ENCODE peak calls at places on chromosomes 4 and X, in ten cellular contexts. L is cardiac fibroblast; F is body of pancreas; D is effector memory CD4-positive, alpha-beta T cell; A is tibial artery; P is HL-60; C is thyroid gland; S is heart right ventricle; U is fibroblast of lung; W is fibroblast of mammary gland. R is an unnamed sample.

GRCh38 chr4:157220026-157220881 is at the start of gene GRIA2:
- DNase-seq in L (peak), F (peak), D (no peak), A (peak), P (no peak), C (peak), S (peak), U (peak), W (peak), R (peak)

GRCh38 chr4:42248986-42249385 is 96.5 kb upstream of the BEND4 start:
- DNase-seq in L (no peak), F (no peak), D (no peak), A (no peak), P (no peak), C (no peak), S (no peak), U (no peak), W (no peak), R (no peak)

GRCh38 chr4:27000820-27001219 is 140.2 kb downstream of the STIM2 start:
- DNase-seq in L (no peak), F (no peak), D (no peak), A (no peak), P (no peak), C (no peak), S (no peak), U (no peak), W (no peak), R (no peak)

GRCh38 chr4:4685810-4686209 is 144.0 kb upstream of the STX18 start:
- DNase-seq in L (peak), F (no peak), D (no peak), A (no peak), P (no peak), C (no peak), S (no peak), U (peak), W (no peak), R (peak)

GRCh38 chr4:69092190-69092589 is 4.1 kb upstream of the UGT2B7 start:
- DNase-seq in L (peak), F (no peak), D (no peak), A (no peak), P (no peak), C (no peak), S (no peak), U (peak), W (peak), R (peak)

GRCh38 chrX:30992381-30992904 is 79.4 kb downstream of the FTHL17 start:
- DNase-seq in L (no peak), F (no peak), D (no peak), A (no peak), P (no peak), C (no peak), S (no peak), U (peak), W (no peak), R (no peak)

GRCh38 chr4:169815606-169816005 is 57.9 kb upstream of the HPF1 start:
- DNase-seq in L (peak), F (no peak), D (no peak), A (no peak), P (no peak), C (no peak), S (no peak), U (peak), W (peak), R (peak)

GRCh38 chr4:14265651-14266050 is 638.1 kb upstream of the BOD1L1 start:
- DNase-seq in L (peak), F (no peak), D (no peak), A (no peak), P (no peak), C (no peak), S (no peak), U (no peak), W (no peak), R (no peak)

GRCh38 chrX:130253916-130254315 is 14.8 kb downstream of the ZNF280C start:
- DNase-seq in L (no peak), F (no peak), D (no peak), A (no peak), P (no peak), C (no peak), S (no peak), U (no peak), W (no peak), R (no peak)

GRCh38 chrX:8907678-8908077 is 106.5 kb upstream of the FAM9A start:
- DNase-seq in L (no peak), F (no peak), D (no peak), A (no peak), P (no peak), C (no peak), S (no peak), U (no peak), W (no peak), R (no peak)

GRCh38 chrX:14922437-14922836 is 49.2 kb downstream of the MOSPD2 start:
- DNase-seq in L (peak), F (no peak), D (no peak), A (no peak), P (no peak), C (no peak), S (no peak), U (peak), W (peak), R (peak)

GRCh38 chr4:78629991-78630541 is 78.5 kb downstream of the ANXA3 start:
- DNase-seq in L (no peak), F (peak), D (no peak), A (no peak), P (no peak), C (peak), S (no peak), U (no peak), W (no peak), R (no peak)

GRCh38 chrX:20967725-20968124 is 406.5 kb upstream of the CNKSR2 start:
- DNase-seq in L (no peak), F (no peak), D (no peak), A (no peak), P (no peak), C (no peak), S (no peak), U (no peak), W (no peak), R (no peak)

GRCh38 chrX:130172127-130172834 is 519 bp downstream of the RAB33A start:
- DNase-seq in L (no peak), F (no peak), D (no peak), A (no peak), P (no peak), C (no peak), S (no peak), U (no peak), W (no peak), R (no peak)

GRCh38 chr4:56674984-56675383 is 6.1 kb downstream of the HOPX start:
- DNase-seq in L (peak), F (no peak), D (no peak), A (no peak), P (no peak), C (peak), S (no peak), U (peak), W (peak), R (no peak)

GRCh38 chrX:28586291-28586690 is 955 bp upstream of the IL1RAPL1 start:
- DNase-seq in L (peak), F (no peak), D (no peak), A (no peak), P (no peak), C (no peak), S (peak), U (peak), W (no peak), R (no peak)

GRCh38 chr4:81195475-81195874 is 19.5 kb downstream of the PRKG2 start:
- DNase-seq in L (no peak), F (no peak), D (no peak), A (no peak), P (no peak), C (no peak), S (no peak), U (no peak), W (no peak), R (no peak)

GRCh38 chr4:164956766-164957643 is 20.5 kb downstream of the TRIM61 start:
- DNase-seq in L (peak), F (peak), D (peak), A (peak), P (peak), C (peak), S (peak), U (peak), W (peak), R (peak)

GRCh38 chr4:82104578-82104977 is 269.2 kb downstream of the HNRNPD start:
- DNase-seq in L (no peak), F (no peak), D (no peak), A (no peak), P (no peak), C (no peak), S (no peak), U (no peak), W (no peak), R (no peak)

GRCh38 chr4:113394730-113395530 is 345.5 kb downstream of the ANK2 start:
- DNase-seq in L (peak), F (peak), D (peak), A (no peak), P (peak), C (peak), S (peak), U (peak), W (peak), R (peak)

GRCh38 chrX:152170621-152171020 is 32.2 kb upstream of the MAGEA10 start:
- DNase-seq in L (peak), F (no peak), D (no peak), A (no peak), P (no peak), C (no peak), S (peak), U (no peak), W (no peak), R (no peak)

GRCh38 chr4:52592287-52592686 is 66.8 kb downstream of the USP46 start:
- DNase-seq in L (no peak), F (no peak), D (no peak), A (no peak), P (no peak), C (no peak), S (no peak), U (no peak), W (peak), R (no peak)

GRCh38 chrX:24963823-24964222 is 51.9 kb downstream of the ARX start:
- DNase-seq in L (no peak), F (no peak), D (no peak), A (no peak), P (no peak), C (no peak), S (no peak), U (peak), W (no peak), R (peak)

GRCh38 chr4:181432347-181432746 is 810.9 kb upstream of the TENM3 start:
- DNase-seq in L (no peak), F (no peak), D (no peak), A (no peak), P (no peak), C (peak), S (no peak), U (no peak), W (no peak), R (no peak)

GRCh38 chr4:8330821-8331566 is 61.4 kb downstream of the HTRA3 start:
- DNase-seq in L (peak), F (no peak), D (no peak), A (peak), P (no peak), C (peak), S (peak), U (no peak), W (no peak), R (peak)

GRCh38 chrX:136767104-136767941 is 13.4 kb downstream of the ARHGEF6 start:
- DNase-seq in L (peak), F (peak), D (peak), A (peak), P (no peak), C (peak), S (peak), U (peak), W (peak), R (peak)

GRCh38 chrX:77788050-77788449 is 2.0 kb upstream of the ATRX start:
- DNase-seq in L (peak), F (no peak), D (no peak), A (no peak), P (no peak), C (no peak), S (peak), U (no peak), W (peak), R (peak)

GRCh38 chrX:140766024-140766611 is 56.6 kb downstream of the LINC00632 start:
- DNase-seq in L (peak), F (peak), D (no peak), A (peak), P (no peak), C (peak), S (peak), U (peak), W (peak), R (peak)

GRCh38 chr4:147799986-147800555 is 68.2 kb downstream of the ARHGAP10 start:
- DNase-seq in L (no peak), F (no peak), D (peak), A (no peak), P (no peak), C (no peak), S (no peak), U (peak), W (no peak), R (no peak)

GRCh38 chr4:33837043-33837442 is 2407.3 kb downstream of the ARAP2 start:
- DNase-seq in L (peak), F (no peak), D (no peak), A (no peak), P (no peak), C (no peak), S (no peak), U (peak), W (peak), R (peak)

GRCh38 chr4:43456383-43456782 is 563.9 kb downstream of the GRXCR1 start:
- DNase-seq in L (peak), F (no peak), D (no peak), A (no peak), P (no peak), C (no peak), S (no peak), U (peak), W (peak), R (peak)

GRCh38 chr4:51870441-51871188 is 27.7 kb downstream of the DCUN1D4 start:
- DNase-seq in L (peak), F (no peak), D (no peak), A (no peak), P (no peak), C (no peak), S (no peak), U (peak), W (peak), R (no peak)

GRCh38 chrX:37371578-37371981 is 22.4 kb downstream of the PRRG1 start:
- DNase-seq in L (no peak), F (no peak), D (no peak), A (peak), P (no peak), C (peak), S (peak), U (peak), W (peak), R (peak)

GRCh38 chr4:139450586-139450985 is 3.3 kb upstream of the RAB33B start:
- DNase-seq in L (peak), F (no peak), D (no peak), A (no peak), P (no peak), C (no peak), S (no peak), U (no peak), W (peak), R (no peak)

GRCh38 chr4:110197421-110198398 is 705 bp downstream of the ELOVL6 start:
- DNase-seq in L (peak), F (peak), D (peak), A (no peak), P (no peak), C (peak), S (peak), U (peak), W (peak), R (peak)

GRCh38 chr4:124710253-124710849 is 2.2 kb downstream of the ANKRD50 start:
- DNase-seq in L (peak), F (no peak), D (no peak), A (no peak), P (no peak), C (no peak), S (no peak), U (peak), W (no peak), R (no peak)
- H3K4me3 ChIP-seq in L (peak), F (no peak), D (no peak), A (peak), P (no peak), C (no peak), S (peak), U (peak), W (peak), R (peak)

GRCh38 chrX:110004210-110004609 is 1.3 kb downstream of the TMEM164 start:
- DNase-seq in L (no peak), F (peak), D (no peak), A (no peak), P (no peak), C (peak), S (peak), U (no peak), W (no peak), R (no peak)
- H3K4me3 ChIP-seq in L (peak), F (no peak), D (no peak), A (peak), P (no peak), C (no peak), S (peak), U (no peak), W (peak), R (no peak)

GRCh38 chr4:173124209-173124865 is 44.3 kb upstream of the GALNT7 start:
- DNase-seq in L (no peak), F (no peak), D (no peak), A (no peak), P (no peak), C (no peak), S (no peak), U (no peak), W (no peak), R (no peak)
- H3K4me3 ChIP-seq in L (no peak), F (no peak), D (no peak), A (no peak), P (no peak), C (no peak), S (no peak), U (no peak), W (no peak), R (no peak)

GRCh38 chrX:153725832-153726285 is 1.2 kb downstream of the ABCD1 start:
- DNase-seq in L (no peak), F (peak), D (no peak), A (no peak), P (no peak), C (no peak), S (no peak), U (no peak), W (no peak), R (no peak)
- H3K4me3 ChIP-seq in L (peak), F (no peak), D (no peak), A (peak), P (peak), C (no peak), S (peak), U (peak), W (no peak), R (peak)

DNA sequence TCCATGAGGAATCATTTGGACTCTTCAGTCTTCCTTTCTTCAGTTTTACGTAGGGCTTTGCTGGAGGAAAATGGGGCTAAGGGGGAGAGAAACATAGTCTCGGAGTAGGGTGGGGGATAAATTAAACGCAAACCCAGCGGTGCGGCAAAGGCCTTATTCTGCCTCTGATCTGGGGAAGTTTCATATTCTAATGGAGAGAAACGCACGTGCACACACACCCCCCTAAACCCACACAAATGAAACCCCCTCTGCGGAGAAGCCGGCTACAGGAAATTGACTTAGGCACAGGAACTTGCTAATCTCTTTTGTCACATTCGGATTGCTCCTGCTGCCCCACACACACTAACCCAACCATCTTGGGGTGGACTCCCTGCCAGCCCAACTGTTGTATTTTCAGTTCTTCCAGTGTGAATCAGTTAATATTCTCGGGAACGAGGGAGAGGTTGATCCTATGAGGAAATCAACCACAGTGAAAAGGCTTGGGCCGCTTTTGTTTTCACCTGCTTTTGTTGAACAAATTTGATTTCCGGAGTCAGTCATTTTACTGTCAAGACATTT is at the start of gene RHOH:
- DNase-seq in L (no peak), F (no peak), D (peak), A (no peak), P (no peak), C (no peak), S (no peak), U (no peak), W (no peak), R (no peak)
- H3K4me3 ChIP-seq in L (no peak), F (no peak), D (peak), A (no peak), P (no peak), C (no peak), S (no peak), U (no peak), W (no peak), R (no peak)

GRCh38 chr4:37244583-37245390 is at the start of gene NWD2:
- DNase-seq in L (peak), F (peak), D (no peak), A (no peak), P (no peak), C (peak), S (no peak), U (peak), W (no peak), R (no peak)
- H3K4me3 ChIP-seq in L (no peak), F (no peak), D (no peak), A (no peak), P (no peak), C (no peak), S (peak), U (no peak), W (no peak), R (no peak)

GRCh38 chr4:86957214-86957613 is 22.4 kb downstream of the AFF1 start:
- DNase-seq in L (peak), F (no peak), D (no peak), A (no peak), P (no peak), C (no peak), S (no peak), U (peak), W (peak), R (peak)
- H3K4me3 ChIP-seq in L (no peak), F (no peak), D (no peak), A (no peak), P (no peak), C (no peak), S (no peak), U (no peak), W (no peak), R (no peak)

DNA sequence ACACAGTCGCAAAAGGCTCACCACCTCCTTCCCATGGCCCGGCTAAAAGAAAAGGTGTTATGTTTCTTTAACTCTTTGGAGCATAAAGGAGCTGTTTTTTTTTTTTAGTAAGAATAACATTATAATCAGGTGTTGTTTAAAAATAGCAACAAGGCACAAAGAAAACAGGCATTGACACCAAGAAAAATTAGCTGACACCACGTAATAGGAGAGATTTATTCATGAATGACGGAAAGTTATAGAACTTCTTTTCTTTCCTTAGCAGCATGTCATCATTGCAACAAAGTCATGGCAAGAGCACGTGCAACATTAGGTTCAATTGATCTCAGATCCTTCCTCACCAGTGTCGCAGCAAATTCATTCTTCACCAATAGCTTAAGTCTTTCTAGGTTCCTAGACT is 302.9 kb upstream of the ZFP42 start:
- DNase-seq in L (no peak), F (no peak), D (no peak), A (no peak), P (no peak), C (no peak), S (no peak), U (no peak), W (no peak), R (no peak)
- H3K4me3 ChIP-seq in L (no peak), F (no peak), D (no peak), A (no peak), P (no peak), C (no peak), S (no peak), U (no peak), W (no peak), R (no peak)

DNA sequence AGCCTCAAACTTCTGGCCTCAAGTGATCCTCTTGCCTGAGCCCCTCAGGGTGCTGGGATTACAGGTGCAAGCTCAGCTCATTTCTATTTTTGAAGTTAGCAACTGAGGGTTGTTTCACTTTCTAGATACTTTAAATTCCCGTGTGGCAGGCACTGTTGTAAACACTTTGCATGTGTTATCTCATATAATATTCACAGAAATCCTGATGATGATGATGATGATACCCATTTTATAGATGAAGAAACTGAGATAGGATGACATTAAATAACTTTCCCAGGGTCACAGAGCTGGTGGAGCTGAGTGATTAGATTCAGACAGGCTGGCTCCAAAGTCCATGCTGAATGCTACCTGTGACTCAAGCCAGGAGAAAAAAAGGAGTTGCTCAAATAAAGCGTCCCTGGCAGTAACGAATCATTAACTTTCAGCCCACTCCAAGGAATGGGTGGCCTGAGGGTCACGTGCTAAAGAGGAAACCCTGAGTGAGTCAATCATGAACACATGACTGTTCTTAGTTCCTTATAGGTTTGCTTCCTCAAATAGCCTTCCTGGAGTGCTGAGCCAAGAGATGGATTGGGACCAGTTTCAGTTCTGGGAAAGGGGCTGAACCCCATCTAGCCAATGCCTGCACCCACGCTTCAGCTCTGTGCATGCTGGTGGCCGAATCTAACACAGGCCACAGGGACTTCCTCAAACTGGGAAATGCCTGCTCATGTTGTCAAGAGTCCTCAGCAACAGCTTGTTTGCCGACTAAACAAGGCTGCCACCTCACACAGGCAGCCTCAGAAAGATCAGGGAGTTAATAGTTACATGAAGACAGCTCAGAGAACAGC is 52.8 kb downstream of the RBM47 start:
- DNase-seq in L (peak), F (peak), D (no peak), A (peak), P (peak), C (peak), S (peak), U (peak), W (peak), R (peak)
- H3K4me3 ChIP-seq in L (peak), F (no peak), D (no peak), A (peak), P (no peak), C (no peak), S (no peak), U (peak), W (no peak), R (peak)

GRCh38 chr4:1403177-1403583 is 3.1 kb downstream of the NKX1-1 start:
- DNase-seq in L (no peak), F (no peak), D (no peak), A (no peak), P (no peak), C (no peak), S (no peak), U (no peak), W (no peak), R (no peak)
- H3K4me3 ChIP-seq in L (no peak), F (no peak), D (no peak), A (peak), P (no peak), C (no peak), S (no peak), U (no peak), W (no peak), R (no peak)

R was measured in AG10803.